ENCODE peak calls at places on chromosomes 13 and 19, in four cellular contexts. O, G, T and N are unnamed samples.

GRCh38 chr13:62846302-62846701 is 1430.7 kb upstream of the PCDH20 start:
- DNase-seq in O (no peak), G (no peak), T (no peak), N (no peak)

GRCh38 chr19:17873661-17874422 is 2.1 kb downstream of the SLC5A5 start:
- DNase-seq in O (peak; percentile 87), G (no peak), T (peak; percentile 98), N (peak; percentile 91)

GRCh38 chr19:36528921-36529518 is 949 bp upstream of the ZNF260 start:
- DNase-seq in O (peak; percentile 52), G (peak; percentile 19), T (peak; percentile 25), N (no peak)

GRCh38 chr19:31338069-31338767 is 11.0 kb downstream of the TSHZ3 start:
- DNase-seq in O (peak; percentile 32), G (no peak), T (peak; percentile 80), N (peak; percentile 75)

GRCh38 chr19:29567366-29567915 is 38.6 kb upstream of the POP4 start:
- DNase-seq in O (no peak), G (no peak), T (no peak), N (no peak)

GRCh38 chr19:30092721-30093569 is 150.9 kb downstream of the URI1 start:
- DNase-seq in O (no peak), G (no peak), T (no peak), N (no peak)

GRCh38 chr19:50501568-50502475 is 9.2 kb downstream of the JOSD2 start:
- DNase-seq in O (no peak), G (no peak), T (no peak), N (no peak)

GRCh38 chr19:2529473-2529918 is 53.6 kb downstream of the GADD45B start:
- DNase-seq in O (peak; percentile 46), G (no peak), T (no peak), N (no peak)

GRCh38 chr19:15476334-15476733 is 3.0 kb downstream of the PGLYRP2 start:
- DNase-seq in O (no peak), G (no peak), T (no peak), N (no peak)

GRCh38 chr19:50325310-50326100 is 3.7 kb downstream of the KCNC3 start:
- DNase-seq in O (peak; percentile 90), G (no peak), T (peak; percentile 100), N (peak; percentile 97)

GRCh38 chr19:11423804-11424318 is 4.7 kb upstream of the RGL3 start:
- DNase-seq in O (no peak), G (no peak), T (peak; percentile 33), N (no peak)

GRCh38 chr13:108020027-108020426 is 195.3 kb downstream of the LIG4 start:
- DNase-seq in O (no peak), G (no peak), T (no peak), N (no peak)

GRCh38 chr13:35699181-35699580 is 222.7 kb upstream of the MAB21L1 start:
- DNase-seq in O (no peak), G (no peak), T (no peak), N (no peak)

GRCh38 chr13:40102854-40103253 is 447.4 kb downstream of the COG6 start:
- DNase-seq in O (peak; percentile 26), G (no peak), T (no peak), N (no peak)

GRCh38 chr13:68170961-68171360 is 940.8 kb upstream of the PCDH9 start:
- DNase-seq in O (no peak), G (no peak), T (no peak), N (no peak)

GRCh38 chr13:91708558-91708957 is 310.1 kb downstream of the GPC5 start:
- DNase-seq in O (no peak), G (no peak), T (no peak), N (no peak)

GRCh38 chr19:11380653-11381534 is 3.2 kb downstream of the EPOR start:
- DNase-seq in O (no peak), G (peak; percentile 95), T (peak; percentile 95), N (peak; percentile 93)

GRCh38 chr19:53424968-53425597 is 6.7 kb upstream of the ZNF761 start:
- DNase-seq in O (peak; percentile 79), G (peak; percentile 15), T (peak; percentile 76), N (peak; percentile 39)

GRCh38 chr13:110405597-110406450 is 98.7 kb downstream of the COL4A2 start:
- DNase-seq in O (no peak), G (no peak), T (no peak), N (no peak)

GRCh38 chr13:66887088-66887487 is 343.0 kb downstream of the PCDH9 start:
- DNase-seq in O (no peak), G (peak; percentile 13), T (peak; percentile 8), N (no peak)

GRCh38 chr19:18735324-18735723 is 51.8 kb downstream of the CRTC1 start:
- DNase-seq in O (no peak), G (no peak), T (no peak), N (no peak)

GRCh38 chr19:39696418-39696817 is 7.9 kb upstream of the LGALS14 start:
- DNase-seq in O (no peak), G (no peak), T (no peak), N (no peak)

GRCh38 chr13:41500501-41500900 is 43.2 kb downstream of the RGCC start:
- DNase-seq in O (no peak), G (no peak), T (no peak), N (no peak)

GRCh38 chr19:57559008-57559403 is 657 bp downstream of the ZNF550 start:
- DNase-seq in O (peak; percentile 21), G (no peak), T (peak; percentile 54), N (no peak)

GRCh38 chr19:3132971-3133792 is 2.7 kb upstream of the GNA15 start:
- DNase-seq in O (peak; percentile 65), G (peak; percentile 85), T (peak; percentile 55), N (no peak)

GRCh38 chr19:20247016-20247683 is 80.1 kb downstream of the ZNF486 start:
- DNase-seq in O (no peak), G (no peak), T (peak; percentile 62), N (peak; percentile 72)

GRCh38 chr13:57633950-57634828 is 2.6 kb downstream of the PCDH17 start:
- DNase-seq in O (no peak), G (no peak), T (peak; percentile 48), N (peak; percentile 65)

GRCh38 chr13:91216928-91217700 is 130.4 kb upstream of the MIR17HG start:
- DNase-seq in O (no peak), G (no peak), T (no peak), N (no peak)

GRCh38 chr13:33636955-33637670 is 180.8 kb upstream of the RFC3 start:
- DNase-seq in O (no peak), G (no peak), T (no peak), N (no peak)

GRCh38 chr13:101053694-101054093 is 362.6 kb downstream of the NALCN start:
- DNase-seq in O (no peak), G (no peak), T (no peak), N (no peak)

GRCh38 chr13:29059837-29060236 is 239.7 kb downstream of the MTUS2 start:
- DNase-seq in O (no peak), G (no peak), T (no peak), N (no peak)

GRCh38 chr13:30865131-30866009 is 40.7 kb upstream of the MEDAG start:
- DNase-seq in O (peak; percentile 64), G (no peak), T (peak; percentile 80), N (peak; percentile 70)

GRCh38 chr19:9608912-9609311 is 12.1 kb downstream of the ZNF561 start:
- DNase-seq in O (no peak), G (no peak), T (no peak), N (no peak)

GRCh38 chr13:114053026-114053425 is 79.2 kb upstream of the C13orf46 start:
- DNase-seq in O (no peak), G (no peak), T (no peak), N (no peak)

GRCh38 chr13:101325423-101325822 is 90.9 kb downstream of the NALCN start:
- DNase-seq in O (no peak), G (no peak), T (no peak), N (no peak)

GRCh38 chr19:16351133-16351809 is 26.6 kb downstream of the KLF2 start:
- DNase-seq in O (no peak), G (no peak), T (no peak), N (no peak)

GRCh38 chr13:41825691-41826090 is 135.2 kb downstream of the VWA8 start:
- DNase-seq in O (no peak), G (no peak), T (no peak), N (no peak)

GRCh38 chr19:8610041-8610927 is at the start of gene ADAMTS10:
- DNase-seq in O (no peak), G (no peak), T (peak; percentile 84), N (no peak)

GRCh38 chr13:57874530-57874929 is 243.0 kb downstream of the PCDH17 start:
- DNase-seq in O (no peak), G (no peak), T (no peak), N (no peak)

GRCh38 chr19:55390461-55390880 is 4.7 kb downstream of the RPL28 start:
- DNase-seq in O (peak; percentile 83), G (no peak), T (no peak), N (no peak)
- TF ChIP-seq NRF1 in O (no peak), G (no peak), T (no peak), N (no peak)

GRCh38 chr19:4732680-4733114 is 9.1 kb upstream of the DPP9 start:
- DNase-seq in O (peak; percentile 74), G (no peak), T (peak; percentile 87), N (peak; percentile 66)

GRCh38 chr19:4733755-4734345 is 10.2 kb upstream of the DPP9 start:
- DNase-seq in O (no peak), G (no peak), T (no peak), N (no peak)

GRCh38 chr19:4730740-4731171 is 7.1 kb upstream of the DPP9 start:
- DNase-seq in O (peak; percentile 66), G (no peak), T (peak; percentile 66), N (no peak)
- TF ChIP-seq NRF1 in O (no peak), G (no peak), T (no peak), N (no peak)

DNA sequence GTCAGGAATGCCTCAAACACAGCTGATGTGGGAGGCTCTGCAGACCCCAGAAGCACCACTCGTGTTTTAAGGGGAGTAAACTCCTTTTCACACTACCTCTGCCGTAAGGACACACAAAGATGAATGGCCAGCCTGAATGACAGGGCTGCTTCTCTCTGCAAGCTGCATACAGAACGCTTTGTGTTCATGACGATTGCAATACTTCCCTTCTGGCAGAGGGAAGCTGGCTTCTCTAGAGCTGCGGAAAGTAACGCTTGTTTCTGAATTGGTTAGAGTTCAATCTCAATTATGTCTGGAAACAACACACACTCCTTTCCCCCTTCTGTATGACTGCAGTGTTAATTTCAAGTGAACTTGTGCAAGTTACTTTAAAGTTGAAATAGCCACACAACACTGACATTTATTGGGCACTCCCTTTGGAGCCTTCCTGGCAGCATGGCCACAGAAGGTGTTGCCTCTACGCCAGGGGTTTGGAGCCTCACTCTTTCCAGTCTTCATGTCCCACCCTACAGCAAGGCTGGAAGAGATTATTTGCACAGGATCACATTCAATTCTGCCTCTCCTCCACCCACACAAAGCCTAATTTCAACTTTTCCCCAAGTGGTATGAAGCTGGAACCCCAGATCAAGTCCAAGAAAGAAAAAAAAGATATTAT is 242.6 kb downstream of the NDFIP2 start:
- DNase-seq in O (no peak), G (no peak), T (no peak), N (no peak)
- TF ChIP-seq NRF1 in O (no peak), G (no peak), T (no peak), N (no peak)

GRCh38 chr19:33329727-33330126 is 27.4 kb upstream of the CEBPA start:
- DNase-seq in O (no peak), G (no peak), T (no peak), N (no peak)

GRCh38 chr19:33334271-33334670 is 31.9 kb upstream of the CEBPA start:
- DNase-seq in O (no peak), G (no peak), T (no peak), N (no peak)

GRCh38 chr19:33333151-33333550 is 30.8 kb upstream of the CEBPA start:
- DNase-seq in O (no peak), G (no peak), T (no peak), N (no peak)

GRCh38 chr19:33333615-33334014 is 31.3 kb upstream of the CEBPA start:
- DNase-seq in O (no peak), G (no peak), T (no peak), N (no peak)

GRCh38 chr19:33332248-33332647 is 29.9 kb upstream of the CEBPA start:
- DNase-seq in O (no peak), G (no peak), T (no peak), N (no peak)
- TF ChIP-seq NRF1 in O (no peak), G (no peak), T (no peak), N (no peak)